ENCODE peak calls at places on chromosomes 3 and 15, in five cellular contexts. One of them, this sample, is unnamed.

GRCh38 chr3:36381311-36381956 is 1.1 kb downstream of the STAC start:
- DNase-seq in body of pancreas: no peak
- DNase-seq in CD8-positive, alpha-beta memory T cell: no peak
- DNase-seq in astrocyte: no peak
- DNase-seq in heart left ventricle: no peak
- DNase-seq in this sample: no peak

GRCh38 chr15:97037080-97037479 is 706.6 kb downstream of the NR2F2 start:
- DNase-seq in body of pancreas: no peak
- DNase-seq in heart left ventricle: no peak
- DNase-seq in astrocyte: peak
- DNase-seq in CD8-positive, alpha-beta memory T cell: no peak
- DNase-seq in this sample: no peak

GRCh38 chr3:128701342-128702212 is 24.4 kb upstream of the RAB7A start:
- DNase-seq in CD8-positive, alpha-beta memory T cell: no peak
- DNase-seq in heart left ventricle: no peak
- DNase-seq in astrocyte: no peak
- DNase-seq in body of pancreas: no peak
- DNase-seq in this sample: no peak

GRCh38 chr15:85692873-85693272 is 101.9 kb downstream of the KLHL25 start:
- DNase-seq in CD8-positive, alpha-beta memory T cell: no peak
- DNase-seq in body of pancreas: no peak
- DNase-seq in astrocyte: no peak
- DNase-seq in heart left ventricle: no peak
- DNase-seq in this sample: no peak

GRCh38 chr15:55703873-55704285 is 39.1 kb downstream of the PRTG start:
- DNase-seq in heart left ventricle: no peak
- DNase-seq in CD8-positive, alpha-beta memory T cell: no peak
- DNase-seq in astrocyte: peak
- DNase-seq in body of pancreas: no peak
- DNase-seq in this sample: no peak

GRCh38 chr3:46549989-46550388 is 16.1 kb downstream of the LRRC2 start:
- DNase-seq in astrocyte: no peak
- DNase-seq in heart left ventricle: no peak
- DNase-seq in CD8-positive, alpha-beta memory T cell: no peak
- DNase-seq in body of pancreas: no peak
- DNase-seq in this sample: no peak

GRCh38 chr3:181699171-181699903 is 12.4 kb upstream of the SOX2 start:
- DNase-seq in heart left ventricle: no peak
- DNase-seq in CD8-positive, alpha-beta memory T cell: no peak
- DNase-seq in body of pancreas: no peak
- DNase-seq in astrocyte: peak
- DNase-seq in this sample: no peak

GRCh38 chr15:80549712-80550111 is 145.4 kb upstream of the ABHD17C start:
- DNase-seq in astrocyte: peak
- DNase-seq in body of pancreas: no peak
- DNase-seq in CD8-positive, alpha-beta memory T cell: no peak
- DNase-seq in heart left ventricle: no peak
- DNase-seq in this sample: no peak

GRCh38 chr3:134917631-134918030 is 122.6 kb downstream of the EPHB1 start:
- DNase-seq in body of pancreas: no peak
- DNase-seq in heart left ventricle: no peak
- DNase-seq in CD8-positive, alpha-beta memory T cell: no peak
- DNase-seq in astrocyte: no peak
- DNase-seq in this sample: no peak

GRCh38 chr3:161221881-161222600 is 930 bp downstream of the NMD3 start:
- DNase-seq in CD8-positive, alpha-beta memory T cell: peak
- DNase-seq in body of pancreas: peak
- DNase-seq in astrocyte: no peak
- DNase-seq in heart left ventricle: no peak
- DNase-seq in this sample: peak

GRCh38 chr3:50714953-50715352 is 40.2 kb downstream of the DOCK3 start:
- DNase-seq in heart left ventricle: no peak
- DNase-seq in CD8-positive, alpha-beta memory T cell: no peak
- DNase-seq in astrocyte: no peak
- DNase-seq in body of pancreas: no peak
- DNase-seq in this sample: no peak

GRCh38 chr15:39946862-39947261 is 12.9 kb downstream of the EIF2AK4 start:
- DNase-seq in heart left ventricle: no peak
- DNase-seq in body of pancreas: no peak
- DNase-seq in astrocyte: no peak
- DNase-seq in CD8-positive, alpha-beta memory T cell: no peak
- DNase-seq in this sample: no peak

GRCh38 chr15:44738340-44738984 is 2.1 kb downstream of the TRIM69 start:
- DNase-seq in astrocyte: peak
- DNase-seq in heart left ventricle: no peak
- DNase-seq in CD8-positive, alpha-beta memory T cell: peak
- DNase-seq in body of pancreas: no peak
- DNase-seq in this sample: no peak

GRCh38 chr3:54853573-54854404 is 74.1 kb downstream of the LRTM1 start:
- DNase-seq in body of pancreas: peak
- DNase-seq in CD8-positive, alpha-beta memory T cell: no peak
- DNase-seq in heart left ventricle: peak
- DNase-seq in astrocyte: peak
- DNase-seq in this sample: peak

GRCh38 chr15:71411538-71412482 is 296.5 kb downstream of the THSD4 start:
- DNase-seq in CD8-positive, alpha-beta memory T cell: no peak
- DNase-seq in astrocyte: peak
- DNase-seq in body of pancreas: no peak
- DNase-seq in heart left ventricle: no peak
- DNase-seq in this sample: no peak

GRCh38 chr15:71413419-71413818 is 298.1 kb downstream of the THSD4 start:
- DNase-seq in heart left ventricle: no peak
- DNase-seq in CD8-positive, alpha-beta memory T cell: no peak
- DNase-seq in body of pancreas: no peak
- DNase-seq in astrocyte: no peak
- DNase-seq in this sample: no peak

GRCh38 chr15:71410347-71410746 is 295.1 kb downstream of the THSD4 start:
- DNase-seq in body of pancreas: no peak
- DNase-seq in heart left ventricle: no peak
- DNase-seq in astrocyte: no peak
- DNase-seq in CD8-positive, alpha-beta memory T cell: no peak
- DNase-seq in this sample: no peak

GRCh38 chr15:71409541-71409940 is 294.3 kb downstream of the THSD4 start:
- DNase-seq in CD8-positive, alpha-beta memory T cell: no peak
- DNase-seq in astrocyte: no peak
- DNase-seq in body of pancreas: no peak
- DNase-seq in heart left ventricle: no peak
- DNase-seq in this sample: no peak

GRCh38 chr15:71414778-71415177 is 299.5 kb downstream of the THSD4 start:
- DNase-seq in body of pancreas: no peak
- DNase-seq in heart left ventricle: no peak
- DNase-seq in CD8-positive, alpha-beta memory T cell: no peak
- DNase-seq in astrocyte: no peak
- DNase-seq in this sample: no peak
- H3K4me3 ChIP-seq in body of pancreas: no peak
- H3K4me3 ChIP-seq in heart left ventricle: no peak
- H3K4me3 ChIP-seq in CD8-positive, alpha-beta memory T cell: no peak
- H3K4me3 ChIP-seq in astrocyte: no peak
- H3K4me3 ChIP-seq in this sample: no peak

GRCh38 chr3:66028457-66028856 is 10.3 kb downstream of the MAGI1 start:
- DNase-seq in heart left ventricle: no peak
- DNase-seq in astrocyte: no peak
- DNase-seq in CD8-positive, alpha-beta memory T cell: no peak
- DNase-seq in body of pancreas: no peak
- DNase-seq in this sample: no peak

GRCh38 chr3:66033241-66034138 is 5.2 kb downstream of the MAGI1 start:
- DNase-seq in CD8-positive, alpha-beta memory T cell: no peak
- DNase-seq in astrocyte: no peak
- DNase-seq in body of pancreas: no peak
- DNase-seq in heart left ventricle: no peak
- DNase-seq in this sample: no peak

GRCh38 chr3:66031102-66031698 is 7.5 kb downstream of the MAGI1 start:
- DNase-seq in CD8-positive, alpha-beta memory T cell: no peak
- DNase-seq in heart left ventricle: no peak
- DNase-seq in body of pancreas: no peak
- DNase-seq in astrocyte: no peak
- DNase-seq in this sample: peak

GRCh38 chr3:66029443-66029842 is 9.3 kb downstream of the MAGI1 start:
- DNase-seq in heart left ventricle: no peak
- DNase-seq in CD8-positive, alpha-beta memory T cell: no peak
- DNase-seq in body of pancreas: no peak
- DNase-seq in astrocyte: no peak
- DNase-seq in this sample: no peak

GRCh38 chr3:66029014-66029413 is 9.7 kb downstream of the MAGI1 start:
- DNase-seq in astrocyte: no peak
- DNase-seq in body of pancreas: no peak
- DNase-seq in heart left ventricle: no peak
- DNase-seq in CD8-positive, alpha-beta memory T cell: no peak
- DNase-seq in this sample: no peak
- H3K4me3 ChIP-seq in astrocyte: no peak
- H3K4me3 ChIP-seq in body of pancreas: no peak
- H3K4me3 ChIP-seq in heart left ventricle: no peak
- H3K4me3 ChIP-seq in CD8-positive, alpha-beta memory T cell: no peak
- H3K4me3 ChIP-seq in this sample: no peak

GRCh38 chr3:196339044-196339443 is 856 bp upstream of the TM4SF19 start:
- DNase-seq in heart left ventricle: no peak
- DNase-seq in astrocyte: no peak
- DNase-seq in body of pancreas: no peak
- DNase-seq in CD8-positive, alpha-beta memory T cell: no peak
- DNase-seq in this sample: no peak
- H3K4me3 ChIP-seq in heart left ventricle: no peak
- H3K4me3 ChIP-seq in astrocyte: no peak
- H3K4me3 ChIP-seq in body of pancreas: no peak
- H3K4me3 ChIP-seq in CD8-positive, alpha-beta memory T cell: no peak
- H3K4me3 ChIP-seq in this sample: no peak

DNA sequence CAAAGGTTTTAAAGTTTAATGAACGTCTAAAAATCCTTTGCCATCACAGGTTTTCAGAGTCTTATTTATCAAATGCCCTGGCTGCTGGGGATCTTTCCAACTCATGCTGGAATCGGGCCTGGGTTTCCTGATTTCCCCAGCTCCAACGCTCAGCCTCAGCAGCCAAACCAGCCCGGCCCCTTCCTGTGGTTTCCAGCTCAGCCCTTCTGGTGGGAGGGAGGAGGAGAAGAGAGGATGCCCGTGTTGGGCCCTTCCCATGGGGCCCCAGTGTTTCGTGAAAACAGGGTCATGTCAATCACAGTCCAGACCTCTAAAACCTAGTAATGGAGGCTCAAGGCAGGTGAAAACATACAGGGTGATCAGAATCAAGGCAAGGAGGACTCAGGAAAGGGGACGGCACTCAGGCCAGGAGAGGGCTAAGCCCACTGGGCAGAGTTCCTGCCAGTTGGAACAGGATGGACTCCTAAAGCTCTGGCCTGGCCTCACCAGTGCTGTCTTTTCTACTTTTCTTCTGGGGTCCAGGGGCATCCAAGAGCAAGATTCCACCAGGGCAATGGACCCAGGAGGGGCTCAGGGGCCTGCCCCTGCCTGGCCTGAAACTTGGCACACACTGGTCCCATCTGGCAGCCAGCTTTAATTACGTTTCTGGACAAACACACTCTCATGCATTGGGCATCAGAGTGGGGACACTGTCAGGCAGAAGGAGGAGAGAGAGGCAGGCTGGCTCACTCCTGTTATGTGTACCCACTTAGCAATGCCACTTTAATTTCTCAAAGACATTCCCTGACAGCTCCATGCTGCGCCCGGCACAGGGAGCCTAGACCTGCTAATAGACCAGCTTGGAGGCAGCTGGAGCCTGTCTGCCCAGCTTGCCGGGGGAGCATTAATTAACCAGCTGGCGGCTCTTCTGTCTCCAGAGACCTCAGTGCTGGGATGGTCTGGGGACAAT is 194.6 kb downstream of the FAM43A start:
- DNase-seq in CD8-positive, alpha-beta memory T cell: no peak
- DNase-seq in heart left ventricle: peak
- DNase-seq in body of pancreas: peak
- DNase-seq in astrocyte: peak
- DNase-seq in this sample: no peak
- H3K4me3 ChIP-seq in CD8-positive, alpha-beta memory T cell: no peak
- H3K4me3 ChIP-seq in heart left ventricle: no peak
- H3K4me3 ChIP-seq in body of pancreas: no peak
- H3K4me3 ChIP-seq in astrocyte: no peak
- H3K4me3 ChIP-seq in this sample: no peak

GRCh38 chr3:37887062-37887461 is 25.4 kb downstream of the CTDSPL start:
- DNase-seq in heart left ventricle: no peak
- DNase-seq in CD8-positive, alpha-beta memory T cell: no peak
- DNase-seq in body of pancreas: peak
- DNase-seq in astrocyte: no peak
- DNase-seq in this sample: no peak
- H3K4me3 ChIP-seq in heart left ventricle: no peak
- H3K4me3 ChIP-seq in CD8-positive, alpha-beta memory T cell: no peak
- H3K4me3 ChIP-seq in body of pancreas: no peak
- H3K4me3 ChIP-seq in astrocyte: no peak
- H3K4me3 ChIP-seq in this sample: no peak

GRCh38 chr3:183254816-183255730 is 2.0 kb downstream of the B3GNT5 start:
- DNase-seq in body of pancreas: no peak
- DNase-seq in heart left ventricle: no peak
- DNase-seq in astrocyte: peak
- DNase-seq in CD8-positive, alpha-beta memory T cell: no peak
- DNase-seq in this sample: no peak

GRCh38 chr3:183253961-183254815 is 1.1 kb downstream of the B3GNT5 start:
- DNase-seq in heart left ventricle: peak
- DNase-seq in body of pancreas: peak
- DNase-seq in CD8-positive, alpha-beta memory T cell: peak
- DNase-seq in astrocyte: peak
- DNase-seq in this sample: peak

GRCh38 chr3:183252973-183253363 is at the start of gene B3GNT5:
- DNase-seq in CD8-positive, alpha-beta memory T cell: no peak
- DNase-seq in heart left ventricle: no peak
- DNase-seq in astrocyte: no peak
- DNase-seq in body of pancreas: peak
- DNase-seq in this sample: peak

GRCh38 chr3:183253364-183253960 is 409 bp downstream of the B3GNT5 start:
- DNase-seq in body of pancreas: peak
- DNase-seq in CD8-positive, alpha-beta memory T cell: peak
- DNase-seq in astrocyte: peak
- DNase-seq in heart left ventricle: peak
- DNase-seq in this sample: peak

DNA sequence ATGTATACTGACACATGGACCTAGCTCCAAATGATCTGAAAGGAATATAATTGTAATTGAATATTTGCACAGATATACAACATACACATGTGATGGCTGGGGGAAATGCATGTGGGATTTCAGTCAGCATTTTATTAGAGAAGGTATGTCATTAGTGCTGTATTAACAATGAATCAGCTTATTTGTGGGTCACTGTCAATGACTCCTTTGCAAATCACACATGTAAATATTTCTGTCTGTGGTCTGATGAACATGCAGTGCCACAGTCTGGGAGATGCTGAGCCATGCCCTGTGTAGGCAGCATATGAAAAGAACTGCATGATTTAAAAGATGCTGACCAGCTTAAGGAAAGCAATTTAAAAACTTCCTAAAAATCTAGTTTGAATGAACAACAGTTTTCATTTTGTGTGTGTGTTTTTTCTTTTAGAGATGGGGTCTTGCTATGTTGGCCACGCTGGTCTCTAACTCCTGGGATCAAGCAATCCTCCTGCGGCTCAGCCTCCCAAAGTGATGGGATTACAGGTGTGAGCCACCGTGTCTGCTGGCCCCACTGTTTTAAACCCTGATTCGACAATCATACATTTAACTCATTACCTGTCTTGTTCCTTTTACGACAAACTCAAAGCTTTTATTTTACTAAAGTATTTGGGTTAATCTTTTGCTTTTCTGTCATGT is 808 bp upstream of the B3GNT5 start:
- DNase-seq in heart left ventricle: no peak
- DNase-seq in astrocyte: no peak
- DNase-seq in body of pancreas: no peak
- DNase-seq in CD8-positive, alpha-beta memory T cell: no peak
- DNase-seq in this sample: no peak
- H3K4me3 ChIP-seq in heart left ventricle: no peak
- H3K4me3 ChIP-seq in astrocyte: no peak
- H3K4me3 ChIP-seq in body of pancreas: no peak
- H3K4me3 ChIP-seq in CD8-positive, alpha-beta memory T cell: peak
- H3K4me3 ChIP-seq in this sample: no peak